ENCODE peak calls at places on chromosome 15, in six cellular contexts. D, A, T, J, Y and P are unnamed samples.

GRCh38 chr15:48603123-48603500 is 42.4 kb downstream of the FBN1 start:
- DNase-seq in D (no peak), A (no peak), T (peak; percentile 24), J (no peak), Y (no peak), P (no peak)

GRCh38 chr15:60119101-60119500 is 115.0 kb downstream of the FOXB1 start:
- DNase-seq in D (no peak), A (no peak), T (no peak), J (no peak), Y (no peak), P (peak; percentile 62)

GRCh38 chr15:68311464-68311835 is 33.9 kb downstream of the FEM1B start:
- DNase-seq in D (no peak), A (no peak), T (no peak), J (no peak), Y (no peak), P (peak; percentile 82)

GRCh38 chr15:59689626-59690236 is 611 bp upstream of the BNIP2 start:
- DNase-seq in D (peak; percentile 91), A (peak; percentile 95), T (peak; percentile 86), J (peak; percentile 86), Y (peak; percentile 47), P (peak; percentile 97)

GRCh38 chr15:26013946-26014345 is 150.8 kb upstream of the ATP10A start:
- DNase-seq in D (no peak), A (no peak), T (peak; percentile 3), J (no peak), Y (no peak), P (peak; percentile 10)

GRCh38 chr15:29259233-29259632 is 10.4 kb downstream of the NSMCE3 start:
- DNase-seq in D (no peak), A (no peak), T (no peak), J (no peak), Y (no peak), P (no peak)

GRCh38 chr15:95987886-95988573 is 342.5 kb upstream of the NR2F2 start:
- DNase-seq in D (no peak), A (no peak), T (no peak), J (no peak), Y (no peak), P (no peak)

GRCh38 chr15:95690631-95691340 is 639.7 kb upstream of the NR2F2 start:
- DNase-seq in D (no peak), A (no peak), T (no peak), J (no peak), Y (no peak), P (no peak)

GRCh38 chr15:22868928-22869327 is 30.5 kb downstream of the NIPA2 start:
- DNase-seq in D (no peak), A (no peak), T (no peak), J (no peak), Y (no peak), P (no peak)

GRCh38 chr15:85284497-85284896 is 95.9 kb upstream of the AKAP13 start:
- DNase-seq in D (no peak), A (no peak), T (no peak), J (no peak), Y (no peak), P (no peak)

GRCh38 chr15:58731756-58732535 is 17.6 kb downstream of the ADAM10 start:
- DNase-seq in D (no peak), A (no peak), T (peak; percentile 91), J (no peak), Y (no peak), P (no peak)

GRCh38 chr15:101310163-101310480 is 15.1 kb upstream of the SNRPA1 start:
- DNase-seq in D (no peak), A (peak; percentile 56), T (no peak), J (no peak), Y (no peak), P (no peak)

GRCh38 chr15:44788748-44789147 is 52.4 kb downstream of the TRIM69 start:
- DNase-seq in D (no peak), A (no peak), T (peak; percentile 8), J (no peak), Y (no peak), P (no peak)

GRCh38 chr15:70802629-70803028 is 39.3 kb upstream of the UACA start:
- DNase-seq in D (peak; percentile 45), A (no peak), T (peak; percentile 59), J (no peak), Y (no peak), P (no peak)

GRCh38 chr15:99682455-99682854 is 50.8 kb downstream of the LYSMD4 start:
- DNase-seq in D (no peak), A (no peak), T (peak; percentile 82), J (no peak), Y (no peak), P (no peak)

GRCh38 chr15:48059786-48060185 is 61.0 kb upstream of the SLC24A5 start:
- DNase-seq in D (peak; percentile 32), A (peak; percentile 64), T (peak; percentile 3), J (peak; percentile 27), Y (no peak), P (no peak)

GRCh38 chr15:99120050-99120777 is 15.3 kb downstream of the SYNM start:
- DNase-seq in D (no peak), A (peak; percentile 21), T (no peak), J (no peak), Y (no peak), P (no peak)

GRCh38 chr15:91306155-91306554 is 206.1 kb downstream of the SV2B start:
- DNase-seq in D (no peak), A (no peak), T (no peak), J (no peak), Y (no peak), P (no peak)

GRCh38 chr15:92687183-92687582 is 31.6 kb upstream of the FAM174B start:
- DNase-seq in D (no peak), A (no peak), T (no peak), J (no peak), Y (no peak), P (no peak)

GRCh38 chr15:66996099-66996498 is 69.3 kb upstream of the SMAD3 start:
- DNase-seq in D (no peak), A (no peak), T (peak; percentile 67), J (no peak), Y (no peak), P (peak; percentile 19)

GRCh38 chr15:50017522-50017921 is 101.5 kb downstream of the ATP8B4 start:
- DNase-seq in D (no peak), A (no peak), T (peak; percentile 40), J (no peak), Y (no peak), P (no peak)

GRCh38 chr15:98983333-98983732 is 24.3 kb downstream of the PGPEP1L start:
- DNase-seq in D (peak; percentile 43), A (no peak), T (peak; percentile 90), J (no peak), Y (no peak), P (peak; percentile 91)

GRCh38 chr15:89317188-89317720 is 17.4 kb downstream of the POLG start:
- DNase-seq in D (no peak), A (no peak), T (no peak), J (no peak), Y (no peak), P (no peak)

GRCh38 chr15:69861331-69862171 is 236.2 kb downstream of the TLE3 start:
- DNase-seq in D (no peak), A (no peak), T (no peak), J (no peak), Y (no peak), P (no peak)

GRCh38 chr15:82135645-82136044 is 89.8 kb upstream of the MEX3B start:
- DNase-seq in D (no peak), A (no peak), T (peak; percentile 59), J (no peak), Y (no peak), P (no peak)

GRCh38 chr15:63481105-63481810 is 23.1 kb upstream of the USP3 start:
- DNase-seq in D (no peak), A (no peak), T (peak; percentile 75), J (no peak), Y (peak; percentile 24), P (no peak)

GRCh38 chr15:50886611-50887350 is 21.7 kb upstream of the AP4E1 start:
- DNase-seq in D (no peak), A (no peak), T (no peak), J (no peak), Y (no peak), P (no peak)

GRCh38 chr15:39685999-39686613 is 96.5 kb downstream of the FSIP1 start:
- DNase-seq in D (no peak), A (no peak), T (peak; percentile 72), J (no peak), Y (no peak), P (no peak)

GRCh38 chr15:29675791-29676301 is 146.4 kb downstream of the TJP1 start:
- DNase-seq in D (no peak), A (no peak), T (no peak), J (no peak), Y (no peak), P (no peak)

GRCh38 chr15:64536244-64536836 is 76.0 kb downstream of the ZNF609 start:
- DNase-seq in D (no peak), A (no peak), T (peak; percentile 85), J (no peak), Y (no peak), P (no peak)

GRCh38 chr15:58362262-58362922 is 69.4 kb upstream of the LIPC start:
- DNase-seq in D (no peak), A (no peak), T (peak; percentile 18), J (no peak), Y (no peak), P (peak; percentile 45)

GRCh38 chr15:29126821-29127461 is 142.7 kb downstream of the NSMCE3 start:
- DNase-seq in D (peak; percentile 15), A (no peak), T (no peak), J (peak; percentile 9), Y (no peak), P (no peak)

GRCh38 chr15:80152896-80153876 is at the start of gene FAH:
- DNase-seq in D (no peak), A (no peak), T (peak; percentile 84), J (no peak), Y (peak; percentile 9), P (no peak)

GRCh38 chr15:41558400-41559238 is at the start of gene TYRO3:
- DNase-seq in D (peak; percentile 60), A (peak; percentile 84), T (peak; percentile 85), J (peak; percentile 64), Y (peak; percentile 67), P (no peak)
- H3K4me1 ChIP-seq in D (peaks cover 11% of the 10 kb centered on the region), A (peaks cover 48% of the 10 kb centered on the region), T (peaks cover 15% of the 10 kb centered on the region), J (peaks cover 52% of the 10 kb centered on the region), Y (peaks cover 17% of the 10 kb centered on the region), P (peaks cover 40% of the 10 kb centered on the region)

DNA sequence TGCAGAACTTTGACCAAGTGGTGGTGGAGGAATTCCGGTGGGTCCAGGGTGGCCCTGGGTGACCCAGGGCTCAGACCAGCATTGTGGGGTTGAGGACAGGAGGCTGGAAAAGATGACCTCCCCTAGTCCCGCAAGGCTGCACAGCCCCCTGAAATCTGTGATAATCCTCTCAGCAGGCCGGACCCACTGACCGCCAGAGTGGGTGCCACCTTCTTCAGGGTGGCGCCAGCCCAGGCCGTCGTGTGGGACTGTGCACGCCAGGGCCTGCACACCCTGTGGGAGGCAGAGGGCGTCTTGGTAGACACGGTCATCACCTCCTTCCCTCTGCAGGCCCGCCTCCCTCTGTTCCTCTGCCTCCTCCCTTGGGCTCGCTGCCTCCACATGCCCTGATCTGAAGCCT is 137.7 kb downstream of the TBC1D2B start:
- DNase-seq in D (no peak), A (no peak), T (no peak), J (no peak), Y (no peak), P (no peak)
- H3K4me1 ChIP-seq in D (no peaks in the 10 kb centered on the region), A (peaks cover 6% of the 10 kb centered on the region), T (peaks cover 3% of the 10 kb centered on the region), J (peaks cover 9% of the 10 kb centered on the region), Y (no peaks in the 10 kb centered on the region), P (peaks cover 10% of the 10 kb centered on the region)

GRCh38 chr15:52552303-52552702 is 16.5 kb downstream of the ARPP19 start:
- DNase-seq in D (no peak), A (no peak), T (no peak), J (no peak), Y (no peak), P (no peak)
- H3K4me1 ChIP-seq in D (no peaks in the 10 kb centered on the region), A (no peaks in the 10 kb centered on the region), T (no peaks in the 10 kb centered on the region), J (peaks cover 39% of the 10 kb centered on the region), Y (no peaks in the 10 kb centered on the region), P (no peaks in the 10 kb centered on the region)

GRCh38 chr15:42581272-42581730 is 5.9 kb downstream of the STARD9 start:
- DNase-seq in D (peak; percentile 94), A (peak; percentile 94), T (peak; percentile 91), J (peak; percentile 92), Y (peak; percentile 59), P (peak; percentile 95)
- H3K4me1 ChIP-seq in D (peaks cover 23% of the 10 kb centered on the region), A (peaks cover 32% of the 10 kb centered on the region), T (peaks cover 27% of the 10 kb centered on the region), J (peaks cover 87% of the 10 kb centered on the region), Y (peaks cover 15% of the 10 kb centered on the region), P (peaks cover 55% of the 10 kb centered on the region)